ENCODE peak calls at places on chromosomes 12 and 14, in eight cellular contexts. Z, D, R, N, W, G, Y and A are unnamed samples.
A peak's percentile ranks its signal among the peaks of the same experiment; 100 is the strongest.

GRCh38 chr12:81809829-81810595 is 50.9 kb upstream of the PPFIA2 start:
- DNase-seq in W (peak; percentile 30), N (no peak), Z (no peak), D (no peak), G (peak; percentile 25), Y (no peak), R (peak; percentile 2), A (no peak)

GRCh38 chr14:21268612-21269251 is 510 bp downstream of the HNRNPC start:
- DNase-seq in W (peak; percentile 51), Y (no peak), Z (peak; percentile 68), G (peak; percentile 49), D (peak; percentile 43), N (peak; percentile 62), R (peak; percentile 67), A (peak; percentile 30)

GRCh38 chr14:103547941-103548462 is 14.5 kb downstream of the BAG5 start:
- DNase-seq in Z (no peak), G (no peak), N (no peak), R (no peak), Y (peak; percentile 29), W (no peak), D (no peak), A (peak; percentile 69)

GRCh38 chr14:61355892-61356325 is 34.5 kb downstream of the PRKCH start:
- DNase-seq in D (peak; percentile 100), N (peak; percentile 64), G (peak; percentile 82), W (no peak), Z (peak; percentile 53), Y (no peak), R (peak; percentile 46), A (peak; percentile 19)

GRCh38 chr14:75247286-75247922 is 31.2 kb upstream of the FOS start:
- DNase-seq in W (no peak), Z (no peak), Y (no peak), G (peak; percentile 43), R (no peak), D (no peak), N (no peak), A (no peak)

GRCh38 chr12:89733579-89734201 is 25.1 kb upstream of the ATP2B1 start:
- DNase-seq in Y (no peak), W (peak; percentile 99), R (peak; percentile 93), Z (peak; percentile 16), G (peak; percentile 93), D (peak; percentile 93), N (no peak), A (no peak)

GRCh38 chr14:63287661-63288483 is 30.9 kb downstream of the GPHB5 start:
- DNase-seq in G (no peak), R (peak; percentile 47), Z (no peak), N (no peak), W (no peak), Y (no peak), D (no peak), A (peak; percentile 46)

GRCh38 chr14:92645841-92646478 is 102.5 kb downstream of the LGMN start:
- DNase-seq in D (peak; percentile 77), G (peak; percentile 59), R (peak; percentile 55), W (peak; percentile 96), Z (no peak), Y (peak; percentile 21), N (no peak), A (no peak)

GRCh38 chr14:104109121-104109541 is 23.6 kb downstream of the ASPG start:
- DNase-seq in R (no peak), Y (no peak), Z (no peak), G (no peak), D (no peak), N (no peak), W (no peak), A (peak; percentile 59)

GRCh38 chr12:15688838-15689237 is 100.3 kb downstream of the EPS8 start:
- DNase-seq in R (no peak), D (no peak), Y (no peak), N (no peak), Z (peak; percentile 35), W (no peak), G (peak; percentile 62), A (no peak)

GRCh38 chr14:24911324-24912095 is 138.4 kb downstream of the STXBP6 start:
- DNase-seq in D (no peak), R (peak; percentile 86), W (peak; percentile 84), Y (no peak), G (no peak), Z (no peak), N (no peak), A (no peak)

GRCh38 chr12:114403044-114403689 is 2.8 kb downstream of the TBX5 start:
- DNase-seq in G (no peak), Z (no peak), W (no peak), N (no peak), Y (no peak), D (no peak), R (no peak), A (peak; percentile 94)

GRCh38 chr12:851343-851742 is 98.2 kb downstream of the RAD52 start:
- DNase-seq in R (peak; percentile 81), N (no peak), D (no peak), Z (no peak), Y (no peak), W (peak; percentile 8), G (no peak), A (no peak)

GRCh38 chr14:23299558-23299957 is 3.1 kb downstream of the PPP1R3E start:
- DNase-seq in G (peak; percentile 26), Z (peak; percentile 72), D (peak; percentile 36), Y (no peak), R (peak; percentile 84), N (no peak), W (peak; percentile 46), A (no peak)

GRCh38 chr14:31965735-31966598 is 111.1 kb upstream of the ARHGAP5 start:
- DNase-seq in R (no peak), D (peak; percentile 17), Y (no peak), G (no peak), W (no peak), N (no peak), Z (peak; percentile 41), A (no peak)

GRCh38 chr12:85244561-85244960 is 35.5 kb upstream of the ALX1 start:
- DNase-seq in R (no peak), N (no peak), D (no peak), Y (no peak), G (no peak), W (no peak), Z (no peak), A (no peak)

GRCh38 chr14:33026850-33027420 is 88.3 kb downstream of the NPAS3 start:
- DNase-seq in W (no peak), Z (no peak), D (peak; percentile 37), N (no peak), Y (no peak), G (no peak), R (peak; percentile 8), A (no peak)

GRCh38 chr14:80215756-80216581 is 4.7 kb upstream of the DIO2 start:
- DNase-seq in N (peak; percentile 54), Z (peak; percentile 37), D (peak; percentile 95), W (no peak), R (peak; percentile 71), Y (no peak), G (no peak), A (peak; percentile 9)

GRCh38 chr12:3732901-3733300 is 20.0 kb downstream of the CRACR2A start:
- DNase-seq in Z (peak; percentile 14), D (peak; percentile 10), G (no peak), R (no peak), Y (no peak), N (no peak), W (no peak), A (no peak)

GRCh38 chr14:66105819-66106218 is 380.4 kb upstream of the CCDC196 start:
- DNase-seq in R (peak; percentile 82), G (no peak), N (no peak), Z (peak; percentile 16), D (peak; percentile 54), W (no peak), Y (no peak), A (no peak)

GRCh38 chr14:20934148-20934762 is 21.0 kb upstream of the RNASE2 start:
- DNase-seq in W (peak; percentile 8), D (peak; percentile 9), N (peak; percentile 53), G (no peak), Y (peak; percentile 53), R (peak; percentile 8), Z (no peak), A (peak; percentile 80)

GRCh38 chr12:109928058-109928656 is 28.1 kb downstream of the TCHP start:
- DNase-seq in R (no peak), Z (no peak), N (no peak), Y (no peak), W (no peak), G (no peak), D (no peak), A (no peak)

GRCh38 chr14:43793579-43793978 is 713.5 kb downstream of the FSCB start:
- DNase-seq in D (no peak), Y (no peak), G (no peak), R (no peak), Z (no peak), N (no peak), W (no peak), A (no peak)

GRCh38 chr12:2578191-2578590 is 216.6 kb upstream of the FKBP4 start:
- DNase-seq in G (no peak), R (no peak), W (no peak), D (no peak), Z (no peak), N (no peak), Y (no peak), A (no peak)

GRCh38 chr12:51823875-51824565 is 24.5 kb downstream of the FIGNL2 start:
- DNase-seq in D (peak; percentile 83), W (peak; percentile 67), Y (peak; percentile 77), Z (peak; percentile 85), N (no peak), R (peak; percentile 78), G (peak; percentile 48), A (peak; percentile 80)

GRCh38 chr12:17763365-17763764 is 326.6 kb downstream of the RERGL start:
- DNase-seq in Y (no peak), Z (no peak), R (no peak), W (no peak), G (no peak), N (no peak), D (no peak), A (no peak)

GRCh38 chr12:80763874-80764273 is 47.2 kb downstream of the MYF5 start:
- DNase-seq in Y (peak; percentile 26), R (peak; percentile 80), W (peak; percentile 60), N (no peak), Z (peak; percentile 27), G (peak; percentile 69), D (peak; percentile 60), A (no peak)

GRCh38 chr14:63603749-63604277 is 37.9 kb downstream of the WDR89 start:
- DNase-seq in Y (no peak), R (no peak), N (no peak), D (no peak), W (no peak), Z (no peak), G (no peak), A (no peak)